ENCODE peak calls at places on chromosomes 4 and X, in five cellular contexts. B is psoas muscle, T is RWPE2, G is globus pallidus, U is GM04504. K is an unnamed sample.

GRCh38 chr4:83771113-83771705 is 235.3 kb downstream of the GPAT3 start:
- DNase-seq in U (peak), B (no peak), T (no peak), G (peak), K (no peak)

GRCh38 chr4:78032446-78032845 is 24.7 kb upstream of the FRAS1 start:
- DNase-seq in G (no peak), U (no peak), T (no peak), B (no peak), K (no peak)

GRCh38 chrX:2781698-2782097 is 29.9 kb downstream of the XG start:
- DNase-seq in T (no peak), U (no peak), G (no peak), B (no peak), K (no peak)

GRCh38 chrX:15631637-15632036 is 30.9 kb upstream of the ACE2 start:
- DNase-seq in T (no peak), U (no peak), G (no peak), B (no peak), K (no peak)

GRCh38 chr4:10731162-10731561 is 46.6 kb upstream of the CLNK start:
- DNase-seq in B (no peak), U (no peak), T (no peak), G (no peak), K (no peak)

GRCh38 chr4:114582625-114583024 is 16.0 kb upstream of the UGT8 start:
- DNase-seq in G (no peak), T (no peak), U (no peak), B (no peak), K (no peak)

GRCh38 chr4:152310223-152310622 is 225.7 kb downstream of the FBXW7 start:
- DNase-seq in U (no peak), G (no peak), T (no peak), B (no peak), K (no peak)

GRCh38 chrX:45295587-45295986 is 94.9 kb upstream of the DIPK2B start:
- DNase-seq in T (no peak), U (peak), B (no peak), G (no peak), K (no peak)

GRCh38 chr4:154348657-154349056 is 142.9 kb downstream of the DCHS2 start:
- DNase-seq in B (no peak), G (no peak), T (no peak), U (no peak), K (no peak)

GRCh38 chrX:129511689-129512088 is 11.6 kb downstream of the SMARCA1 start:
- DNase-seq in B (no peak), T (no peak), U (no peak), G (no peak), K (no peak)

GRCh38 chrX:27751976-27752375 is 55.8 kb upstream of the MAGEB10 start:
- DNase-seq in T (no peak), G (no peak), U (no peak), B (no peak), K (no peak)

GRCh38 chrX:117995378-117995777 is 121.2 kb downstream of the KLHL13 start:
- DNase-seq in U (no peak), B (no peak), G (no peak), T (no peak), K (no peak)

GRCh38 chrX:9730752-9731151 is 34.9 kb downstream of the GPR143 start:
- DNase-seq in T (no peak), B (no peak), U (no peak), G (no peak), K (no peak)

GRCh38 chr4:125736057-125736456 is 421.3 kb downstream of the FAT4 start:
- DNase-seq in T (no peak), G (no peak), U (no peak), B (no peak), K (no peak)

GRCh38 chr4:8324640-8325239 is 55.2 kb downstream of the HTRA3 start:
- DNase-seq in G (no peak), U (no peak), B (no peak), T (peak), K (peak)

GRCh38 chrX:1813809-1814208 is 198.9 kb downstream of the ASMT start:
- DNase-seq in U (no peak), B (no peak), T (no peak), G (no peak), K (no peak)